ENCODE peak calls at places on chromosomes 2 and 18, in ten cellular contexts. T, I, G, A, U, V, F, Q, R and O are unnamed samples. For H3K4me1, the result is how much of the 10 kb centered on the place peaks cover.

GRCh38 chr2:25331686-25332365 is 9.9 kb downstream of the DNMT3A start:
- DNase-seq in V (no peak), A (no peak), U (no peak), F (no peak), G (no peak), I (no peak), Q (no peak), T (no peak), R (peak), O (no peak)

GRCh38 chr2:162245737-162246136 is 2.5 kb upstream of the FAP start:
- DNase-seq in I (no peak), R (peak), Q (peak), G (no peak), V (no peak), U (no peak), F (peak), A (no peak), T (no peak), O (no peak)

GRCh38 chr2:56444339-56444738 is 260.5 kb downstream of the CCDC85A start:
- DNase-seq in F (no peak), G (peak), I (peak), U (no peak), V (peak), Q (no peak), T (no peak), A (peak), R (no peak), O (no peak)

GRCh38 chr18:50880108-50880465 is 1.2 kb downstream of the ME2 start:
- DNase-seq in A (no peak), F (peak), T (no peak), G (no peak), V (no peak), I (peak), R (no peak), U (no peak), Q (no peak), O (no peak)

GRCh38 chr2:230865766-230866703 is 1.3 kb downstream of the ITM2C start:
- DNase-seq in G (no peak), T (no peak), I (peak), U (peak), F (no peak), R (peak), A (no peak), V (peak), Q (peak), O (peak)

GRCh38 chr2:170155022-170155722 is 22.8 kb upstream of the MYO3B start:
- DNase-seq in U (no peak), G (no peak), R (peak), A (peak), Q (no peak), I (peak), T (no peak), V (no peak), F (peak), O (no peak)

GRCh38 chr2:26617259-26618083 is 23.7 kb downstream of the CIB4 start:
- DNase-seq in Q (no peak), G (peak), V (no peak), A (no peak), I (peak), U (no peak), F (no peak), T (no peak), R (no peak), O (no peak)

GRCh38 chr18:6370886-6371635 is 43.6 kb downstream of the L3MBTL4 start:
- DNase-seq in T (no peak), G (peak), Q (peak), F (no peak), R (no peak), A (no peak), U (no peak), I (no peak), V (peak), O (peak)

GRCh38 chr2:237223208-237223861 is 137.6 kb downstream of the COPS8 start:
- DNase-seq in G (no peak), U (peak), R (peak), V (no peak), A (peak), I (no peak), F (peak), Q (peak), T (no peak), O (peak)

GRCh38 chr18:51068111-51068510 is 38.1 kb downstream of the SMAD4 start:
- DNase-seq in A (no peak), T (no peak), V (no peak), R (peak), G (no peak), U (no peak), F (peak), Q (no peak), I (no peak), O (no peak)

GRCh38 chr18:46756559-46757201 is at the start of gene ST8SIA5:
- DNase-seq in F (no peak), V (no peak), U (no peak), Q (no peak), R (peak), I (peak), A (no peak), T (no peak), G (no peak), O (no peak)

GRCh38 chr18:46761054-46761769 is 4.4 kb upstream of the ST8SIA5 start:
- DNase-seq in G (no peak), R (no peak), Q (no peak), A (no peak), I (no peak), V (no peak), T (no peak), F (no peak), U (no peak), O (no peak)

GRCh38 chr18:46756172-46756558 is 688 bp downstream of the ST8SIA5 start:
- DNase-seq in F (no peak), Q (no peak), R (peak), U (no peak), T (no peak), G (no peak), V (no peak), I (no peak), A (no peak), O (no peak)

GRCh38 chr18:46755315-46756171 is 1.3 kb downstream of the ST8SIA5 start:
- DNase-seq in G (no peak), U (no peak), F (no peak), A (no peak), V (no peak), T (no peak), Q (no peak), R (no peak), I (peak), O (no peak)

DNA sequence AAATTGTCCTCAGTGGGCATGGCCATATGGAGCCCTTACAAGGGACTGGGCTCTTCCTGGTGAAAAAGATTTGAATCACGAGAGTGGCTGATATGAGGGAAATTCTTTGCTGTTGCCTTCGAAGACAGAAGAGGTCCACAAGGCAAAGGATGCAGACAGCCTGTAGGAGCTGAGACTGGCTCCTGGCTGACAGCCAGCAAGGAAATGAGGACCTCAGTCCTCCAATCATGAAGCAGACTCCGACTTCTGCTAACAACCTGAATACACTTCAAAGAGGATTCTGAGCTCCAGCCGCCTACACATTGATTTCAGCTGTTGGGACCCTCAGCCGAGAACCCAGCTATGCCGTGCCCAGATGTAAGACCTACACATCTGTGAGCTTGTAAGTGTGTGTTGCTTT is 3.0 kb upstream of the ST8SIA5 start:
- DNase-seq in U (no peak), I (no peak), A (no peak), G (no peak), R (no peak), F (no peak), Q (no peak), V (no peak), T (no peak), O (no peak)
- H3K4me1 ChIP-seq in U (under half), I (under half), A (under half), G (under half), R (under half), F (under half), Q (under half), V (under half), T (under half), O (under half)

DNA sequence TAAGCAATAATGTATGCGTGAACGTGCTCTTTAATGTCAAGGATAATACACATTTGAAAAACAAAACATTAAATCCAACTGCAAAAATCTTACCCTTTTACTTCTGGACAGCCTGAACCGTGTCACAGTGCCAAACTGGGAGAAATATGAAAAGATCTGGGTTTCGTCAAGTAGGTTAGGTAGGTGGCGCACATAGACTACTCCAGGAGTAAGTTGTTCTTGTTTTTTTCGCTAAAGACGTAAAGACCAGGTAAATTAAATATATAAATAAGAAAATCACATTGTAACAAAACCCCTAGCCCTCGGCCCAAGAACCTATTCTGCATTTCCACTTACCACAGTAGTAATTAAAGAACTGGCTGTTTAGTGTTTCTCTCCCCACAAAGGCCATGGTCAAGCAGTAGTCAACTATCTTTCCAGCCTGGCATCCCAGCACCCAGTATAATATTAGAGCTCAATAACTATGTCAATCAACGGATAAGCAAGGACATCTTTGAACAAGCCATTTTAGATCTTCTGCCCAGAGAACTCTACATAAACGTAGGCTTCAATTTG is 1.1 kb downstream of the NIFK start:
- DNase-seq in R (peak), I (no peak), V (no peak), G (no peak), F (no peak), U (no peak), A (peak), Q (peak), T (no peak), O (no peak)
- H3K27ac ChIP-seq in R (peak), I (no peak), V (peak), G (peak), F (peak), U (peak), A (peak), Q (peak), T (peak), O (no peak)

DNA sequence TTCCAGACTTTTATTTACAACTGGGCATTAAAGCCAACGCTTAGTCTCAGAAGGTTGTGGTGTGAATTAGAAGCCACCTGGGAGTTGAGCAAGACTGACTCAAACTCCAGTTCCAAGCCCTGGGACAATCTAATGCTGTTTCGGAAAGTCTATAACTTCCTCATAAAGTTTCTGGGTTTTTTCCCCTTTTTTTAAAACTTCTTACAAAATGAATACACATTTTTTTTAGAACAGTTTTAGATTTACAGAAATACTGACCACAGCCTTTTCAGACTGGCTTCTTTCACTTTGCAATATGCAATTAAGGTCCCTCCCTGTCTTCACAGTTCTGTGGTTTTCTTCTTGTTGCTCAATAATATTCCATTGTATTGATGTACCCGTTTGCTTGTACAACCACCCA is 115.9 kb upstream of the TWIST2 start:
- DNase-seq in G (no peak), V (no peak), F (no peak), U (no peak), A (no peak), T (no peak), I (no peak), Q (no peak), R (peak), O (no peak)
- H3K4me1 ChIP-seq in G (under half), V (under half), F (under half), U (under half), A (under half), T (under half), I (under half), Q (under half), R (under half), O (under half)

DNA sequence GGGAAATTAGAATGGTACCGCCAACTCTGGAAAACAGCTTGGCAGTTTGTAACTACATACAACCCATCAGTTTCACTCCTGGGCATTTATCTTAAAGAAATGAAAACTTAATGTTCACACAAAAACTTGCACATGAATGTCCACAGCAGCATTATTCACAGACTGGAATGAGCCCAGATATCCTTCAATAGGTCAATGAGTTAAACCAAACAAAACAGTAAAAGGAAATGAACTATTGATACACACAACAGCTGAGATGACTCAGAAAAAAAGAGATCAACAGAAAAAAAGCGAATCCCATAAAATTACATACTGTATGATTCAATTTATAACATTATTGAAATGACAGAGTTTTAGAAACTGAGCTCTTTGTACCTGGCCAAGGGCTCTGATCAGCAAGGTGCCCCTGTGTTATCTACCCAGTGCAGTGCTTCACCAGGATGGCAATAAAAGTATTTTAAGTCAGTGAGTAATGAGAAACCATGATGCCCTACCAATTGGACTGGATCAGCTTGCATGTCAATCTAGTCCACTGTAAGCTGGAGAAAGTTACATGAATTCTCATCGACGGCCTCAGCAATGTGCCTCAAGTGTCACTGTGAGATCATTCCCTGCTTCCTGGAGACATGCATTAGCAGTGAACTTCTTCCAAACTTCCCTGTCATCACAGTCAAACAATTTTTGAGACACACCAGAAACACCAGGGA is 21.9 kb downstream of the TMEM237 start:
- DNase-seq in U (no peak), I (no peak), R (no peak), A (no peak), G (no peak), F (no peak), V (no peak), Q (no peak), T (no peak), O (no peak)
- H3K27ac ChIP-seq in U (no peak), I (no peak), R (no peak), A (no peak), G (no peak), F (no peak), V (no peak), Q (no peak), T (no peak), O (no peak)

GRCh38 chr2:160353166-160353565 is 140.4 kb downstream of the RBMS1 start:
- DNase-seq in U (no peak), F (no peak), Q (no peak), A (peak), V (no peak), T (no peak), I (no peak), R (no peak), G (no peak), O (no peak)

GRCh38 chr2:160352492-160352891 is 141.1 kb downstream of the RBMS1 start:
- DNase-seq in I (no peak), G (no peak), U (no peak), A (peak), F (peak), T (no peak), Q (no peak), R (peak), V (no peak), O (no peak)

GRCh38 chr2:160351978-160352377 is 141.6 kb downstream of the RBMS1 start:
- DNase-seq in I (no peak), V (no peak), Q (no peak), U (no peak), R (peak), G (no peak), F (peak), A (peak), T (no peak), O (no peak)

GRCh38 chr2:160347269-160347863 is 146.2 kb downstream of the RBMS1 start:
- DNase-seq in F (no peak), T (no peak), A (no peak), G (no peak), U (no peak), R (no peak), Q (no peak), V (no peak), I (no peak), O (no peak)

GRCh38 chr2:160349306-160349705 is 144.3 kb downstream of the RBMS1 start:
- DNase-seq in I (no peak), R (peak), G (no peak), V (no peak), T (no peak), Q (no peak), U (no peak), A (no peak), F (no peak), O (no peak)
- H3K4me1 ChIP-seq in I (under half), R (half or more), G (half or more), V (under half), T (under half), Q (under half), U (under half), A (half or more), F (under half), O (under half)